ENCODE peak calls at places on chromosomes 12 and 14, in nine cellular contexts. C is fibroblast of the aortic adventitia, D is Calu3, V is fibroblast of lung, S is GM20000, I is sigmoid colon, B is MCF 10A, O is cardiac fibroblast, K is esophagus squamous epithelium. A is an unnamed sample.

GRCh38 chr12:43069768-43070221 is 480.2 kb upstream of the PRICKLE1 start:
- DNase-seq in C (peak), D (no peak), V (peak), S (no peak), I (peak), B (peak), O (peak), K (no peak), A (no peak)

GRCh38 chr12:127943481-127944210 is 323.3 kb upstream of the TMEM132C start:
- DNase-seq in C (peak), D (no peak), V (no peak), S (no peak), I (no peak), B (no peak), O (no peak), K (no peak), A (no peak)

GRCh38 chr12:73383584-73384229 is 1111.5 kb downstream of the TRHDE start:
- DNase-seq in C (no peak), D (no peak), V (no peak), S (no peak), I (no peak), B (peak), O (no peak), K (no peak), A (no peak)

GRCh38 chr12:121467638-121468403 is 67.9 kb downstream of the RNF34 start:
- DNase-seq in C (no peak), D (peak), V (peak), S (no peak), I (peak), B (peak), O (peak), K (peak), A (no peak)

GRCh38 chr14:88541324-88541723 is 13.5 kb downstream of the PTPN21 start:
- DNase-seq in C (no peak), D (no peak), V (no peak), S (no peak), I (no peak), B (no peak), O (no peak), K (no peak), A (no peak)

GRCh38 chr14:74571901-74572828 is 39.9 kb downstream of the LTBP2 start:
- DNase-seq in C (peak), D (peak), V (peak), S (no peak), I (no peak), B (peak), O (peak), K (no peak), A (no peak)

GRCh38 chr14:88198441-88198840 is 124.6 kb downstream of the KCNK10 start:
- DNase-seq in C (no peak), D (no peak), V (no peak), S (no peak), I (no peak), B (no peak), O (no peak), K (no peak), A (no peak)

GRCh38 chr14:73452341-73453191 is 5.8 kb downstream of the NUMB start:
- DNase-seq in C (peak), D (no peak), V (peak), S (no peak), I (no peak), B (peak), O (peak), K (no peak), A (no peak)

GRCh38 chr12:50960130-50960529 is 7.8 kb downstream of the HIGD1C start:
- DNase-seq in C (peak), D (no peak), V (no peak), S (no peak), I (no peak), B (no peak), O (peak), K (no peak), A (no peak)

GRCh38 chr14:20415723-20416622 is 2.7 kb upstream of the TEP1 start:
- DNase-seq in C (peak), D (peak), V (peak), S (peak), I (no peak), B (peak), O (peak), K (no peak), A (peak)

GRCh38 chr12:78290606-78291345 is 460.1 kb downstream of the NAV3 start:
- DNase-seq in C (peak), D (no peak), V (peak), S (no peak), I (no peak), B (peak), O (peak), K (no peak), A (no peak)

GRCh38 chr14:53710615-53711014 is 246.0 kb downstream of the BMP4 start:
- DNase-seq in C (no peak), D (no peak), V (no peak), S (no peak), I (no peak), B (peak), O (no peak), K (no peak), A (no peak)

GRCh38 chr14:56840221-56840620 is 29.9 kb upstream of the OTX2 start:
- DNase-seq in C (no peak), D (no peak), V (no peak), S (no peak), I (no peak), B (no peak), O (no peak), K (no peak), A (no peak)

DNA sequence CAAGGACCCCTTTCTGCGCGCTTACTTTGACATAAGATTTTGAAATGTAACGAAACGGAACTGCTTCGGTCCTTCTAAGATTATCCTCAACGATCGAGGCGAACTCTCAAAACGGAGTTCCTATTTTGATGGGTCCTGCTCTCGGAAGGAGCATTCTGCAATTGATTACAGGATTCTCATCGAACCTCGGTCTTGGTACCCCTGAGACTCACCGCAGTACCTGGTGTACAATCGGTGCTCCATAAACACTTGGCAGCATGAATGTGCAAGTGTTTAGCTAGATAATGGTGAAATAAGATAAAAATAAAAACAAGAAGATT is 530 bp upstream of the NEMF start:
- DNase-seq in C (no peak), D (no peak), V (no peak), S (no peak), I (no peak), B (no peak), O (no peak), K (no peak), A (no peak)
- TF ChIP-seq CTCF in C (no peak), D (peak), V (no peak), S (no peak), I (no peak), B (no peak), O (no peak), K (no peak), A (no peak)

DNA sequence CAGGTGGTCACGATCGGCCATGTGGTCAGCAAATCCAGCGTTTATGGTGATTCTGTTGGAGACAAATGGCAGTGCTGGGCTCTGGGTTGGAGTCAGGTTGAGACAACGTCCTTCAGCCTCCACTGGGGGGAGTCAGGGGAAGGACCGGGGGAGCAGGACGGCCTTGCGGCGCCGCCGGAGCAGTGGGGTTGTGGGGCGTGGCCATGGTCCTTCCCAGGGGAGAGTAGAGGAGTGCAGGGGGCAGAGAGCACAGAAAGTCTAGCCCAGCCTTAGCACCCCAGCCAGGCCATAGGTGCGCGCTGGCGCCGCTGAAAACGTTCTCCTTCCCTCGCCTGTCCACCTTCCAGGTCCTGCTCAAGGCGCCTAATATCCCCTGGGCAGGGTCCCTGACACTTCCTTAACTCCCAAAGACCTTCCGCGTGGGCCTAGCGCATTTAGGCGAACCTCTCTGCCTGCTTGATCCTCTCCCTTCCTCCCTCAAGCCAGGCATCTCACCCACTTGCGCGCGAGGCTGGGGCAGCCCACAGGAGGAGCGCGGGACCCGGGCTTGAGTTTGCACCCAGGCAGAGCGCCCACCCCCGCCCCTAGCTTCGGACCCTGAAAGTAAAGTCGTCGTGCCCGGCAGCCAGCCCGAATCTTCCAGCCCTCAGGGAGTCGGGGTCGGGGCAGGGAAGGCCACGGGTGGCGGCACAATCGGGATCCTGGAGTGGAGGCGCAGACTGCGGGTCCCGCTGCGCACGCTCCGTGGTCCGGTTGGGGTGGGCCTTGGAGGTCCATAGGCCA is 3.1 kb upstream of the KIF26A start:
- DNase-seq in C (no peak), D (peak), V (no peak), S (no peak), I (no peak), B (no peak), O (no peak), K (no peak), A (no peak)
- TF ChIP-seq CTCF in C (no peak), D (no peak), V (no peak), S (no peak), I (no peak), B (no peak), O (peak), K (no peak), A (no peak)

GRCh38 chr12:57846285-57846576 is 298 bp downstream of the CTDSP2 start:
- DNase-seq in C (no peak), D (no peak), V (no peak), S (peak), I (no peak), B (peak), O (no peak), K (no peak), A (no peak)

GRCh38 chr12:57845478-57846284 is 848 bp downstream of the CTDSP2 start:
- DNase-seq in C (peak), D (peak), V (no peak), S (peak), I (peak), B (peak), O (peak), K (no peak), A (peak)

GRCh38 chr12:57848208-57848607 is 1.7 kb upstream of the CTDSP2 start:
- DNase-seq in C (no peak), D (no peak), V (no peak), S (no peak), I (no peak), B (no peak), O (no peak), K (no peak), A (no peak)

GRCh38 chr12:57844725-57845477 is 1.6 kb downstream of the CTDSP2 start:
- DNase-seq in C (peak), D (peak), V (peak), S (peak), I (peak), B (peak), O (peak), K (no peak), A (peak)

DNA sequence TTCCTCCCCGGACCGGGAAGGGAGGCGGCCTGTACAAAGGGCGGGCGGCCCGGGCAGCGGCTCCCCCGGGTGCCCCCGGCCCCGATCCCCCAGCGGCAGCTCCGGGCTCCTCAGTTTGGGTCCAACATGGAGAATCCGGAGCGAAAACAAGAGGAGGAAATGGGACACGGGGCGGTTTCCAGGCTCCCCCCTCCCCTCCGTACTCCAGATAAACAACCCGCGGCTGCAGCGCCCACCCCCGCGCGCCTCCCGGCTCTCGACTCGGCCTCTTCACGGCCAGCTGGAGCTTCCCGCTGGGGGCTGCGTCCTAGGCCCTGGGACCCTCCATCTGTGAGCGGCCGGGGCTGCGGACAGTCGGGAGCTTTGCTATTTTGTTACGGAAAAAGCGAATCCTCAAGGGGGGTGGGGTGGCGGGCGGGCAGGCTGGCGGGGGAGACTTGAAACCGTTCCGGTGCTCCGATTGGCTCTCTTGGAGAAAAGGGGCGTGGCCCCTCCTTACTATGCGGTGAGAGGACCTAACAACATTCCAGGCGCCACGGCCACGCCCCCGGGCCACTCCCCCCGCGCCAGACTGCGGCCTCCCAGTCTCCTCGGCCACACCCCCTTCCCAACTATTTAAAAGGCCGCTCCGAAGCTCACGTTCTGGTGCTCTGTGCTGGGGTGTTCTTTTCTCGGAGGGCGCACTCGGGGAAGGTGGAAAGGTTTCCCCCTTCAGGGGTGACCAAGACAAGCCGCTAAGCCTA is at the start of gene CTDSP2:
- DNase-seq in C (peak), D (peak), V (peak), S (peak), I (peak), B (peak), O (peak), K (peak), A (peak)
- TF ChIP-seq CTCF in C (no peak), D (no peak), V (no peak), S (no peak), I (no peak), B (no peak), O (no peak), K (no peak), A (no peak)

DNA sequence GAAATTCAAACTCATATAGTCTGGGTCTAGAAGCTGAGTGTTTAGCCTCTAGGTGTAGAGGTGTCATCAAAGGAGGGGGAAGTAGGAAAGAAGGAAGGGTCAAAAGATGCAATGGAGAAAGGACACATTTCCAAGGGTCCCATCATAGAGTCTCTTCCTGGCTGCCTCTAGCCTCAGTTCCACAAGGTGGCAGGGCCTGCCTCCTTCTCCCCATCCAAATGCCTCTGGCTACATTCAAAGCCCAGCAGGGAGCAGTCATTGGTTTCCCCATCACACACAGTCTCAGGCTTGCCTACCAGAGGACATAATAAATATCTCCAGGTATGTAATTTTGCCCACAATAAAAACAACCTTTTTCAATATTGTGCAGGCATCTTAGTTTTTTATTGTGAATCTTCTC is 2.1 kb upstream of the CCT2 start:
- DNase-seq in C (no peak), D (peak), V (no peak), S (no peak), I (no peak), B (peak), O (peak), K (no peak), A (no peak)
- TF ChIP-seq CTCF in C (no peak), D (no peak), V (no peak), S (no peak), I (no peak), B (no peak), O (peak), K (no peak), A (no peak)